ENCODE peak calls at places on chromosome 13, in ten cellular contexts. T is Peyer's patch; I is CD8-positive, alpha-beta memory T cell; B is neural progenitor cell; P is heart left ventricle; V is heart right ventricle; C is suprapubic skin; J is left ventricle myocardium inferior; Z is neuronal stem cell; A is GM23338. Y is an unnamed sample. For H3K36me3 and H3K4me1, the result is how much of the 10 kb centered on the place peaks cover.

GRCh38 chr13:34166406-34166805 is 348.5 kb downstream of the RFC3 start:
- DNase-seq in V (no peak), A (no peak), B (no peak), Z (no peak), J (no peak), P (no peak), T (no peak), I (no peak), C (no peak), Y (no peak)

GRCh38 chr13:41409611-41410010 is 47.7 kb upstream of the RGCC start:
- DNase-seq in I (no peak), V (no peak), B (no peak), P (no peak), Z (no peak), A (no peak), T (no peak), C (no peak), J (no peak), Y (no peak)

GRCh38 chr13:111945086-111945485 is 121.9 kb upstream of the SOX1 start:
- DNase-seq in Z (no peak), V (no peak), I (no peak), C (peak), J (no peak), T (no peak), A (no peak), B (no peak), P (no peak), Y (no peak)

GRCh38 chr13:22933571-22934181 is 247.1 kb upstream of the SGCG start:
- DNase-seq in J (no peak), V (no peak), P (no peak), I (no peak), T (no peak), C (no peak), A (no peak), B (no peak), Z (no peak), Y (no peak)

GRCh38 chr13:112912726-112913440 is 56.1 kb upstream of the MCF2L start:
- DNase-seq in B (no peak), C (no peak), Z (no peak), T (no peak), P (no peak), V (no peak), I (no peak), A (no peak), J (no peak), Y (no peak)

GRCh38 chr13:88097541-88097940 is 426.4 kb downstream of the SLITRK5 start:
- DNase-seq in C (no peak), T (no peak), Z (no peak), B (no peak), J (no peak), P (no peak), I (no peak), A (no peak), V (no peak), Y (no peak)

GRCh38 chr13:56932104-56932503 is 208.6 kb upstream of the PRR20A start:
- DNase-seq in Z (no peak), B (no peak), V (no peak), C (no peak), I (no peak), J (no peak), A (no peak), T (no peak), P (no peak), Y (no peak)

GRCh38 chr13:95300625-95301134 is 571 bp downstream of the ABCC4 start:
- DNase-seq in I (peak), B (peak), P (peak), C (peak), V (peak), A (peak), J (peak), T (peak), Z (peak), Y (peak)

GRCh38 chr13:90896022-90896421 is 451.5 kb upstream of the MIR17HG start:
- DNase-seq in J (no peak), C (no peak), B (no peak), V (no peak), P (no peak), A (no peak), I (no peak), T (no peak), Z (no peak), Y (no peak)

GRCh38 chr13:98978280-98978679 is 416 bp upstream of the DOCK9 start:
- DNase-seq in P (no peak), Z (no peak), A (no peak), V (no peak), I (no peak), B (no peak), T (no peak), J (no peak), C (no peak), Y (no peak)

GRCh38 chr13:95564948-95565347 is 12.4 kb downstream of the CLDN10 start:
- DNase-seq in T (no peak), I (no peak), P (no peak), J (no peak), B (no peak), V (no peak), A (no peak), Z (no peak), C (no peak), Y (no peak)

GRCh38 chr13:23279321-23279720 is 98.5 kb downstream of the SGCG start:
- DNase-seq in T (no peak), J (no peak), C (no peak), B (no peak), A (no peak), P (no peak), I (no peak), V (no peak), Z (no peak), Y (no peak)

GRCh38 chr13:99161512-99161911 is 39.1 kb upstream of the UBAC2 start:
- DNase-seq in V (no peak), A (no peak), I (no peak), T (no peak), B (no peak), C (no peak), Z (no peak), J (no peak), P (no peak), Y (no peak)

GRCh38 chr13:29422015-29422414 is 173.5 kb downstream of the SLC7A1 start:
- DNase-seq in I (no peak), C (no peak), P (no peak), V (no peak), B (no peak), J (no peak), T (no peak), A (no peak), Z (no peak), Y (no peak)

GRCh38 chr13:114264886-114265611 is 16.4 kb upstream of the UPF3A start:
- DNase-seq in Z (no peak), A (no peak), B (no peak), P (no peak), I (no peak), V (no peak), T (no peak), C (no peak), J (no peak), Y (no peak)

GRCh38 chr13:46062190-46062589 is 9.6 kb upstream of the ZC3H13 start:
- DNase-seq in T (no peak), Z (no peak), A (no peak), C (no peak), V (no peak), J (no peak), B (no peak), P (no peak), I (no peak), Y (no peak)

GRCh38 chr13:111962431-111962891 is 104.5 kb upstream of the SOX1 start:
- DNase-seq in A (no peak), C (peak), T (no peak), J (no peak), B (no peak), V (no peak), Z (no peak), P (no peak), I (no peak), Y (no peak)

GRCh38 chr13:71237332-71237731 is 629.7 kb downstream of the DACH1 start:
- DNase-seq in A (no peak), J (no peak), V (no peak), B (no peak), C (no peak), Z (no peak), P (no peak), T (no peak), I (no peak), Y (no peak)

GRCh38 chr13:61913183-61913582 is 497.5 kb upstream of the PCDH20 start:
- DNase-seq in Z (no peak), C (no peak), I (no peak), A (no peak), J (no peak), V (no peak), P (no peak), B (no peak), T (no peak), Y (no peak)

GRCh38 chr13:48118025-48118424 is 23.1 kb upstream of the MED4 start:
- DNase-seq in P (no peak), T (no peak), A (no peak), V (no peak), J (no peak), B (no peak), I (no peak), C (no peak), Z (no peak), Y (no peak)

GRCh38 chr13:87712012-87712411 is 40.8 kb downstream of the SLITRK5 start:
- DNase-seq in C (no peak), T (no peak), P (no peak), B (peak), I (no peak), V (no peak), Z (no peak), J (no peak), A (peak), Y (no peak)

GRCh38 chr13:20160346-20161274 is at the start of gene GJA3:
- DNase-seq in C (no peak), A (peak), V (peak), Z (peak), I (peak), B (peak), P (peak), J (peak), T (peak), Y (peak)

GRCh38 chr13:73138276-73138950 is 79.6 kb downstream of the KLF5 start:
- DNase-seq in Z (no peak), A (peak), J (no peak), T (no peak), V (no peak), I (no peak), B (no peak), C (no peak), P (no peak), Y (no peak)

GRCh38 chr13:57624565-57625435 is 6.7 kb upstream of the PCDH17 start:
- DNase-seq in Z (peak), C (no peak), V (peak), I (no peak), A (peak), J (no peak), P (peak), T (no peak), B (peak), Y (no peak)

GRCh38 chr13:94708031-94708571 is 4.2 kb downstream of the SOX21 start:
- DNase-seq in J (no peak), Z (peak), B (peak), P (no peak), T (no peak), A (peak), I (peak), V (no peak), C (no peak), Y (no peak)

GRCh38 chr13:99339736-99340392 is 32.7 kb upstream of the GPR183 start:
- DNase-seq in T (no peak), Z (no peak), B (no peak), V (no peak), I (peak), C (no peak), P (no peak), J (no peak), A (no peak), Y (peak)

GRCh38 chr13:25943666-25944065 is 108.2 kb downstream of the SHISA2 start:
- DNase-seq in A (no peak), T (no peak), P (no peak), I (no peak), V (no peak), B (no peak), J (no peak), C (no peak), Z (no peak), Y (no peak)

GRCh38 chr13:95569966-95570365 is 17.4 kb downstream of the CLDN10 start:
- DNase-seq in T (no peak), P (no peak), A (no peak), V (no peak), J (no peak), C (no peak), I (no peak), B (no peak), Z (no peak), Y (no peak)

GRCh38 chr13:83620535-83621220 is 261.6 kb downstream of the SLITRK1 start:
- DNase-seq in A (no peak), B (no peak), C (no peak), I (no peak), T (no peak), Z (no peak), J (no peak), P (no peak), V (no peak), Y (no peak)

GRCh38 chr13:98374750-98375149 is 197.7 kb upstream of the RNF113B start:
- DNase-seq in B (no peak), T (no peak), I (no peak), V (no peak), C (no peak), P (no peak), J (no peak), Z (no peak), A (no peak), Y (no peak)

GRCh38 chr13:111177081-111177711 is 62.1 kb downstream of the ARHGEF7 start:
- DNase-seq in V (peak), T (peak), C (no peak), P (peak), Z (no peak), A (no peak), I (peak), J (peak), B (no peak), Y (no peak)

GRCh38 chr13:46698015-46698414 is 98.9 kb downstream of the ESD start:
- DNase-seq in Z (no peak), T (no peak), I (no peak), C (no peak), P (peak), J (peak), V (peak), A (no peak), B (no peak), Y (no peak)

GRCh38 chr13:28257305-28257704 is 119.0 kb downstream of the PAN3 start:
- DNase-seq in V (no peak), A (no peak), P (no peak), B (no peak), I (no peak), Z (no peak), J (no peak), T (no peak), C (no peak), Y (no peak)
- H3K36me3 ChIP-seq in V (half or more), A (under half), P (half or more), B (under half), I (under half), Z (under half), J (under half), T (under half), C (under half), Y (under half)

GRCh38 chr13:33146843-33147611 is 130.8 kb downstream of the KL start:
- DNase-seq in A (no peak), I (no peak), V (no peak), B (no peak), J (no peak), T (no peak), P (no peak), C (no peak), Z (no peak), Y (no peak)
- H3K4me1 ChIP-seq in A (under half), I (under half), V (under half), B (under half), J (half or more), T (under half), P (under half), C (under half), Z (under half), Y (under half)

DNA sequence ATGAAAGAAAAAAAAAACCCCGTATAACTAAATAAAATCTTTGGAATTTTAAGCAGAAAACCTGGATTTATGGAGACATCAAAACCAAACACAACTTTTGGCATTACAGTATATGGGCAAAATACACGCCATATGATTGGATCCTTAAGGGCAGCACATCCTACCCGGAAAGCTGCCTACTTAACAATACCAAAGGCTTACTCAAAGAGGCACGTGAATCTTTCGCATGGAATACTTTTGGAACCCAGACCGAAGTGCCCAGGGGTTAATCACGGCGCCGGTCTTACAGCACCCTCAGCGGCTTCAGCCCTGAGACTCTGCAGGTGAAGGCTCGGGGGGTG is 385 bp downstream of the CCDC169 start:
- DNase-seq in I (no peak), T (no peak), P (no peak), A (no peak), B (no peak), C (no peak), Z (no peak), J (no peak), V (no peak), Y (no peak)
- H3K27ac ChIP-seq in I (no peak), T (no peak), P (peak), A (peak), B (peak), C (peak), Z (peak), J (no peak), V (no peak), Y (no peak)

GRCh38 chr13:51745236-51745635 is 58.7 kb downstream of the DHRS12 start:
- DNase-seq in P (no peak), V (no peak), B (no peak), A (no peak), C (no peak), Z (no peak), I (no peak), T (no peak), J (no peak), Y (no peak)
- H3K36me3 ChIP-seq in P (under half), V (half or more), B (under half), A (under half), C (under half), Z (under half), I (under half), T (under half), J (under half), Y (under half)

DNA sequence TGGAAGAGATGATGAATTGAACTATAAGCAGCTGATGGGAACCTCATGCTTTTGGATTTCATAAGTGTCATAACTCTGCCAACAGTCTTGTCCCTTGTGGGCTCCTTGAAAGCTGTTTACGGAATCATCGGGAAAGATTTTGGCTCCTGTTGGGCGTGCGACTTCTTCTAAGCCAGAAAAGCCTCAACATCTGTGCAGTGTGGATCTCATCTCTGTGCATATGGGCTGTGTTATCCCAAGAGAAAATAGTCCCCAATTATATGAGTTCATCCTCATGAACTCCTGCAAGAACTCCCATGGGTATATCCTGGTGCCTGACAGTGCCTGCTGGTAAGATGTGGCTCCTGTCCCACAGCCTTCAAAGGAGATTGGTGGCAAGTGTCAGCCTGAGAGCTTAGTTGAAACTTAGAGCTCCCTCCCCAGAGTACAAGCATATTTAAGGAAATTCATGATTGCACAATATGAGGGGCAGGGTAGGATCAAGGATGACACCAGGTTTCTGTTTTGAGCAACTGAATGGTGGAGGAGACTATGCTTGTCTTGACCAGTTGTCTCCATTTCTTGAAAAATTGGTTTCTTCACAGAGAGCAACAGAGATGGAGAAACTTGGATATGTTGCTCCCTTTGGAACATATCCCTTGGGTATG is 243.5 kb downstream of the ITGBL1 start:
- DNase-seq in T (no peak), A (no peak), P (peak), Z (no peak), V (peak), C (no peak), I (no peak), J (peak), B (no peak), Y (no peak)
- H3K4me1 ChIP-seq in T (under half), A (under half), P (under half), Z (under half), V (under half), C (under half), I (under half), J (under half), B (under half), Y (under half)